ENCODE peak calls at places on chromosome 13, in ten cellular contexts. J is cardiac fibroblast; N is Peyer's patch; Z is heart left ventricle; S is transverse colon; H is AG08395; M is NCI-H1930; V is right cardiac atrium; P is stimulated activated CD8-positive, alpha-beta memory T cell treated with anti-CD3 and anti-CD28 coated beads, Interleukin-15, amount 100 ng/mL, for 4 hours; O is right lobe of liver. R is an unnamed sample.

GRCh38 chr13:97372929-97373328 is 61.0 kb upstream of the RAP2A start:
- DNase-seq in H (no peak), Z (no peak), J (no peak), N (no peak), O (no peak), P (no peak), M (no peak), V (no peak), S (no peak), R (no peak)

GRCh38 chr13:76289558-76289957 is 596.6 kb downstream of the KCTD12 start:
- DNase-seq in Z (no peak), O (no peak), V (no peak), J (no peak), S (no peak), M (no peak), P (no peak), N (no peak), H (no peak), R (no peak)

GRCh38 chr13:73133536-73133935 is 74.7 kb downstream of the KLF5 start:
- DNase-seq in N (no peak), Z (no peak), O (no peak), J (peak; percentile 14), V (no peak), P (no peak), H (no peak), M (no peak), S (peak; percentile 60), R (no peak)

GRCh38 chr13:99995104-99995502 is 13.5 kb downstream of the ZIC2 start:
- DNase-seq in S (no peak), M (no peak), J (no peak), H (no peak), N (no peak), V (no peak), O (no peak), P (no peak), Z (no peak), R (no peak)

GRCh38 chr13:49429061-49429460 is 14.8 kb downstream of the CAB39L start:
- DNase-seq in M (no peak), P (no peak), S (no peak), H (no peak), J (no peak), N (no peak), Z (no peak), V (no peak), O (no peak), R (no peak)

GRCh38 chr13:114099191-114099590 is 33.2 kb downstream of the RASA3 start:
- DNase-seq in P (no peak), N (peak; percentile 58), M (no peak), S (peak; percentile 60), J (peak; percentile 97), V (peak; percentile 93), H (peak; percentile 96), Z (peak; percentile 91), O (peak; percentile 44), R (no peak)

GRCh38 chr13:21670883-21671792 is at the start of gene FGF9:
- DNase-seq in P (peak; percentile 63), H (peak; percentile 77), S (peak; percentile 87), V (peak; percentile 87), Z (peak; percentile 78), N (peak; percentile 93), M (peak; percentile 82), J (peak; percentile 74), O (peak; percentile 83), R (peak; percentile 86)

GRCh38 chr13:72186730-72187422 is 319.9 kb upstream of the DACH1 start:
- DNase-seq in J (no peak), H (no peak), V (no peak), M (no peak), O (no peak), S (peak; percentile 38), N (no peak), P (no peak), Z (no peak), R (no peak)

GRCh38 chr13:111304041-111304544 is 16.3 kb upstream of the TEX29 start:
- DNase-seq in M (no peak), H (no peak), S (peak; percentile 14), Z (no peak), P (no peak), O (no peak), J (no peak), V (no peak), N (peak; percentile 54), R (no peak)

R was measured in stimulated activated naive CD8-positive, alpha-beta T cell treated with anti-CD3 and anti-CD28 coated beads, Interleukin-15, amount 100 ng/mL, for 72 hours.